ENCODE peak calls at places on chromosomes 7 and 10, in nine cellular contexts. P is MM.1S, W is GM23248, R is PC-3, B is PC-9, O is HCT116, K is GM23338, I is hepatocyte, S is SK-N-SH. U is an unnamed sample.
A peak's percentile ranks its signal among the peaks of the same experiment; 100 is the strongest.

GRCh38 chr10:125144693-125145623 is 15.4 kb downstream of the CTBP2 start:
- DNase-seq in P (no peak), W (peak; percentile 83), R (no peak), B (no peak), O (peak; percentile 61), K (peak; percentile 81), I (no peak), S (peak; percentile 60), U (peak; percentile 53)

GRCh38 chr10:123061865-123062264 is 53.1 kb downstream of the ACADSB start:
- DNase-seq in P (no peak), W (no peak), R (no peak), B (no peak), O (no peak), K (no peak), I (no peak), S (no peak), U (no peak)

GRCh38 chr10:58028597-58029366 is 238.9 kb downstream of the IPMK start:
- DNase-seq in P (no peak), W (peak; percentile 94), R (peak; percentile 81), B (no peak), O (no peak), K (no peak), I (no peak), S (no peak), U (no peak)

GRCh38 chr10:125093199-125093841 is 67.0 kb downstream of the CTBP2 start:
- DNase-seq in P (no peak), W (peak; percentile 80), R (no peak), B (no peak), O (no peak), K (no peak), I (peak; percentile 42), S (peak; percentile 50), U (no peak)

GRCh38 chr7:44390701-44391100 is 65.3 kb upstream of the CAMK2B start:
- DNase-seq in P (no peak), W (no peak), R (no peak), B (no peak), O (no peak), K (no peak), I (no peak), S (no peak), U (no peak)

GRCh38 chr7:44539669-44540516 is 1.2 kb downstream of the NPC1L1 start:
- DNase-seq in P (no peak), W (no peak), R (no peak), B (peak; percentile 10), O (no peak), K (no peak), I (no peak), S (peak; percentile 21), U (no peak)

GRCh38 chr7:28939367-28939766 is 18.8 kb downstream of the TRIL start:
- DNase-seq in P (no peak), W (no peak), R (no peak), B (no peak), O (no peak), K (no peak), I (no peak), S (no peak), U (no peak)

GRCh38 chr10:94146313-94146712 is 152.6 kb downstream of the PLCE1 start:
- DNase-seq in P (no peak), W (no peak), R (no peak), B (no peak), O (no peak), K (no peak), I (no peak), S (no peak), U (no peak)

GRCh38 chr7:135147341-135147898 is 452 bp upstream of the TMEM140 start:
- DNase-seq in P (peak; percentile 82), W (peak; percentile 46), R (no peak), B (no peak), O (no peak), K (no peak), I (peak; percentile 29), S (no peak), U (no peak)

GRCh38 chr7:135143874-135144668 is 3.8 kb upstream of the TMEM140 start:
- DNase-seq in P (no peak), W (no peak), R (no peak), B (no peak), O (no peak), K (no peak), I (no peak), S (no peak), U (no peak)

GRCh38 chr7:135150072-135150782 is 2.4 kb downstream of the TMEM140 start:
- DNase-seq in P (no peak), W (no peak), R (no peak), B (no peak), O (no peak), K (no peak), I (no peak), S (no peak), U (no peak)

GRCh38 chr7:135151162-135151932 is 3.5 kb downstream of the TMEM140 start:
- DNase-seq in P (no peak), W (no peak), R (no peak), B (no peak), O (no peak), K (no peak), I (no peak), S (no peak), U (no peak)

GRCh38 chr7:135147899-135148721 is at the start of gene TMEM140:
- DNase-seq in P (peak; percentile 96), W (peak; percentile 70), R (peak; percentile 75), B (peak; percentile 77), O (no peak), K (no peak), I (peak; percentile 76), S (no peak), U (peak; percentile 54)
- H3K4me1 ChIP-seq in P (peaks cover 34% of the 10 kb centered on the region), W (peaks cover 4% of the 10 kb centered on the region), R (peaks cover 22% of the 10 kb centered on the region), B (peaks cover 6% of the 10 kb centered on the region), O (no peaks in the 10 kb centered on the region), K (no peaks in the 10 kb centered on the region), I (peaks cover 4% of the 10 kb centered on the region), S (peaks cover 2% of the 10 kb centered on the region), U (peaks cover 21% of the 10 kb centered on the region)

GRCh38 chr7:117737882-117738281 is 135.4 kb downstream of the CTTNBP2 start:
- DNase-seq in P (no peak), W (no peak), R (no peak), B (no peak), O (no peak), K (no peak), I (no peak), S (no peak), U (no peak)
- H3K9me2 ChIP-seq in P (no peaks in the 10 kb centered on the region), W (no peaks in the 10 kb centered on the region), R (no peaks in the 10 kb centered on the region), B (no peaks in the 10 kb centered on the region), O (no peaks in the 10 kb centered on the region), K (no peaks in the 10 kb centered on the region), I (no peaks in the 10 kb centered on the region), S (no peaks in the 10 kb centered on the region), U (no peaks in the 10 kb centered on the region)

DNA sequence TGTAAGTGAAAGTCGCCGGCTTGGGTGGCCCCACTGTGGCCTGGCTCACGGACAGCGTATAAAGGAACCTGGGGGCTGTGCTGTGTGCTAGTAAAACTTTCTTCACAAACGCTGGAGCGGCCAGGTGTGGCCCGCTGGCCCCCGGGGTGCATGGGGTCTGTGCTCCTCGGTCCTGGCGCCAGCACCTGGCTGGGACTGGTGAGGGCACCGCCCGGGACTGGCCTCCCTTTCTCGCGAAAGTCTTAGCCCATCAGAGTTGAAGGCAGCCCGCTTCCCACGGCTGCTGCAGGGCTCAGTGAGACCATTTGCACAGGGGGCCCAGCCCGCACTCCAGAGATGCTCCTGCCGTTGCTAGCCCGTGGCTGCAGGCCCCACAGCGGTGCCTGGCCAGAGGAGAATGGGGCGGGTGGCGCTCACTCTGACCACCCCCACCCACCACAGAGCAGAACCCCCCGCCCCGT is 5.8 kb downstream of the PWWP2B start:
- DNase-seq in P (no peak), W (no peak), R (no peak), B (no peak), O (no peak), K (no peak), I (no peak), S (peak; percentile 40), U (no peak)
- H3K4me1 ChIP-seq in P (peaks cover 5% of the 10 kb centered on the region), W (peaks cover 6% of the 10 kb centered on the region), R (peaks cover 28% of the 10 kb centered on the region), B (peaks cover 49% of the 10 kb centered on the region), O (peaks cover 32% of the 10 kb centered on the region), K (peaks cover 12% of the 10 kb centered on the region), I (peaks cover 41% of the 10 kb centered on the region), S (peaks cover 28% of the 10 kb centered on the region), U (peaks cover 16% of the 10 kb centered on the region)

GRCh38 chr10:84493951-84494848 is 165.8 kb downstream of the CCSER2 start:
- DNase-seq in P (no peak), W (peak; percentile 76), R (peak; percentile 83), B (peak; percentile 96), O (peak; percentile 77), K (no peak), I (peak; percentile 36), S (no peak), U (no peak)
- H3K9me2 ChIP-seq in P (no peaks in the 10 kb centered on the region), W (no peaks in the 10 kb centered on the region), R (no peaks in the 10 kb centered on the region), B (peaks cover 3% of the 10 kb centered on the region), O (no peaks in the 10 kb centered on the region), K (no peaks in the 10 kb centered on the region), I (no peaks in the 10 kb centered on the region), S (no peaks in the 10 kb centered on the region), U (no peaks in the 10 kb centered on the region)

GRCh38 chr7:142438235-142438922 is 180.5 kb upstream of the PRSS58 start:
- DNase-seq in P (peak; percentile 66), W (peak; percentile 70), R (peak; percentile 71), B (no peak), O (peak; percentile 49), K (peak; percentile 93), I (peak; percentile 34), S (peak; percentile 61), U (peak; percentile 72)

GRCh38 chr7:142441074-142441403 is 183.2 kb upstream of the PRSS58 start:
- DNase-seq in P (peak; percentile 91), W (no peak), R (peak; percentile 60), B (peak; percentile 93), O (no peak), K (peak; percentile 11), I (no peak), S (no peak), U (no peak)

GRCh38 chr7:142438923-142439515 is 181.2 kb upstream of the PRSS58 start:
- DNase-seq in P (no peak), W (no peak), R (peak; percentile 35), B (no peak), O (no peak), K (no peak), I (no peak), S (no peak), U (no peak)

GRCh38 chr7:142439739-142440138 is 181.9 kb upstream of the PRSS58 start:
- DNase-seq in P (peak; percentile 69), W (no peak), R (peak; percentile 37), B (peak; percentile 75), O (no peak), K (no peak), I (no peak), S (no peak), U (no peak)

GRCh38 chr7:142440219-142441073 is 182.6 kb upstream of the PRSS58 start:
- DNase-seq in P (peak; percentile 36), W (peak; percentile 70), R (peak; percentile 95), B (peak; percentile 90), O (peak; percentile 47), K (no peak), I (no peak), S (no peak), U (no peak)
- H3K4me1 ChIP-seq in P (peaks cover 73% of the 10 kb centered on the region), W (peaks cover 39% of the 10 kb centered on the region), R (peaks cover 69% of the 10 kb centered on the region), B (peaks cover 46% of the 10 kb centered on the region), O (peaks cover 41% of the 10 kb centered on the region), K (peaks cover 20% of the 10 kb centered on the region), I (no peaks in the 10 kb centered on the region), S (peaks cover 19% of the 10 kb centered on the region), U (no peaks in the 10 kb centered on the region)

GRCh38 chr10:76036410-76036940 is 605.1 kb downstream of the LRMDA start:
- DNase-seq in P (peak; percentile 40), W (peak; percentile 77), R (peak; percentile 99), B (no peak), O (peak; percentile 26), K (peak; percentile 78), I (peak; percentile 82), S (peak; percentile 81), U (peak; percentile 71)
- H3K9me2 ChIP-seq in P (no peaks in the 10 kb centered on the region), W (no peaks in the 10 kb centered on the region), R (no peaks in the 10 kb centered on the region), B (no peaks in the 10 kb centered on the region), O (no peaks in the 10 kb centered on the region), K (no peaks in the 10 kb centered on the region), I (no peaks in the 10 kb centered on the region), S (no peaks in the 10 kb centered on the region), U (no peaks in the 10 kb centered on the region)

GRCh38 chr10:103139803-103140202 is 53.3 kb downstream of the NT5C2 start:
- DNase-seq in P (no peak), W (no peak), R (no peak), B (no peak), O (no peak), K (no peak), I (no peak), S (no peak), U (no peak)
- H3K4me1 ChIP-seq in P (no peaks in the 10 kb centered on the region), W (peaks cover 8% of the 10 kb centered on the region), R (no peaks in the 10 kb centered on the region), B (peaks cover 20% of the 10 kb centered on the region), O (no peaks in the 10 kb centered on the region), K (no peaks in the 10 kb centered on the region), I (peaks cover under 1% of the 10 kb centered on the region), S (peaks cover 2% of the 10 kb centered on the region), U (peaks cover 3% of the 10 kb centered on the region)